ENCODE peak calls at places on chromosomes 4 and X, in seven cellular contexts. Q, R, Y, E, X, L and V are unnamed samples.
A peak's percentile ranks its signal among the peaks of the same experiment; 100 is the strongest.

GRCh38 chr4:136007991-136008390 is 1524.3 kb downstream of the PCDH18 start:
- DNase-seq in Q (no peak), R (no peak), Y (no peak), E (no peak), X (no peak), L (no peak), V (no peak)

GRCh38 chr4:54560513-54560912 is 97.2 kb upstream of the KIT start:
- DNase-seq in Q (no peak), R (no peak), Y (no peak), E (no peak), X (no peak), L (no peak), V (no peak)

GRCh38 chrX:13937370-13938052 is 92.2 kb downstream of the GEMIN8 start:
- DNase-seq in Q (no peak), R (peak; percentile 69), Y (peak; percentile 2), E (no peak), X (no peak), L (no peak), V (no peak)

GRCh38 chr4:57132746-57133142 is 22.6 kb upstream of the IGFBP7 start:
- DNase-seq in Q (no peak), R (no peak), Y (no peak), E (no peak), X (no peak), L (no peak), V (no peak)

GRCh38 chr4:86302242-86302641 is 57.6 kb downstream of the MAPK10 start:
- DNase-seq in Q (no peak), R (no peak), Y (no peak), E (peak; percentile 13), X (peak; percentile 57), L (no peak), V (peak; percentile 2)

GRCh38 chr4:138910914-138911336 is 104.7 kb upstream of the NOCT start:
- DNase-seq in Q (peak; percentile 71), R (peak; percentile 46), Y (no peak), E (peak; percentile 71), X (no peak), L (no peak), V (peak; percentile 42)

GRCh38 chr4:1492636-1493539 is 86.6 kb upstream of the NKX1-1 start:
- DNase-seq in Q (peak; percentile 43), R (no peak), Y (no peak), E (no peak), X (no peak), L (no peak), V (no peak)

GRCh38 chr4:119523399-119523798 is 105.2 kb downstream of the PDE5A start:
- DNase-seq in Q (no peak), R (no peak), Y (no peak), E (no peak), X (no peak), L (no peak), V (no peak)

GRCh38 chr4:1592179-1593037 is 91.7 kb downstream of the FAM53A start:
- DNase-seq in Q (peak; percentile 63), R (no peak), Y (no peak), E (no peak), X (no peak), L (no peak), V (no peak)

GRCh38 chr4:2443061-2443730 is 24.4 kb downstream of the CFAP99 start:
- DNase-seq in Q (no peak), R (no peak), Y (no peak), E (no peak), X (no peak), L (no peak), V (no peak)

GRCh38 chr4:104642521-104642920 is 147.8 kb upstream of the CXXC4 start:
- DNase-seq in Q (no peak), R (no peak), Y (no peak), E (no peak), X (no peak), L (no peak), V (no peak)

GRCh38 chr4:71692963-71693362 is 90.9 kb downstream of the GC start:
- DNase-seq in Q (no peak), R (no peak), Y (no peak), E (no peak), X (no peak), L (no peak), V (no peak)

GRCh38 chrX:42855262-42855661 is 77.3 kb upstream of the PPP1R2C start:
- DNase-seq in Q (no peak), R (no peak), Y (no peak), E (no peak), X (no peak), L (no peak), V (no peak)

GRCh38 chr4:4663028-4663427 is 121.2 kb upstream of the STX18 start:
- DNase-seq in Q (no peak), R (no peak), Y (peak; percentile 54), E (no peak), X (no peak), L (no peak), V (no peak)

GRCh38 chr4:140152760-140153418 is 1.1 kb downstream of the MAML3 start:
- DNase-seq in Q (peak; percentile 84), R (peak; percentile 74), Y (peak; percentile 62), E (peak; percentile 52), X (no peak), L (no peak), V (no peak)

GRCh38 chr4:970854-971520 is 2.4 kb downstream of the DGKQ start:
- DNase-seq in Q (no peak), R (no peak), Y (no peak), E (no peak), X (no peak), L (no peak), V (no peak)

GRCh38 chr4:48909697-48910096 is 3.1 kb upstream of the OCIAD2 start:
- DNase-seq in Q (no peak), R (no peak), Y (peak; percentile 64), E (peak; percentile 15), X (no peak), L (peak; percentile 94), V (peak; percentile 81)

GRCh38 chr4:184648220-184649025 is 824 bp downstream of the CASP3 start:
- DNase-seq in Q (peak; percentile 87), R (peak; percentile 74), Y (peak; percentile 65), E (peak; percentile 57), X (peak; percentile 63), L (no peak), V (no peak)

GRCh38 chr4:55345980-55346850 is at the start of gene SRD5A3:
- DNase-seq in Q (peak; percentile 95), R (peak; percentile 93), Y (peak; percentile 91), E (peak; percentile 95), X (peak; percentile 91), L (no peak), V (no peak)

GRCh38 chrX:153875391-153876111 is 10.4 kb downstream of the L1CAM start:
- DNase-seq in Q (peak; percentile 73), R (peak; percentile 70), Y (peak; percentile 66), E (peak; percentile 73), X (peak; percentile 32), L (no peak), V (no peak)

GRCh38 chr4:82360298-82361177 is 13.3 kb downstream of the HNRNPD start:
- DNase-seq in Q (no peak), R (peak; percentile 57), Y (peak; percentile 57), E (peak; percentile 29), X (no peak), L (no peak), V (no peak)

GRCh38 chr4:70365479-70365878 is 4.9 kb downstream of the SMR3A start:
- DNase-seq in Q (no peak), R (no peak), Y (no peak), E (no peak), X (peak; percentile 14), L (no peak), V (no peak)

GRCh38 chr4:176642472-176642871 is 150.2 kb downstream of the VEGFC start:
- DNase-seq in Q (no peak), R (no peak), Y (peak; percentile 3), E (no peak), X (peak; percentile 34), L (no peak), V (no peak)

DNA sequence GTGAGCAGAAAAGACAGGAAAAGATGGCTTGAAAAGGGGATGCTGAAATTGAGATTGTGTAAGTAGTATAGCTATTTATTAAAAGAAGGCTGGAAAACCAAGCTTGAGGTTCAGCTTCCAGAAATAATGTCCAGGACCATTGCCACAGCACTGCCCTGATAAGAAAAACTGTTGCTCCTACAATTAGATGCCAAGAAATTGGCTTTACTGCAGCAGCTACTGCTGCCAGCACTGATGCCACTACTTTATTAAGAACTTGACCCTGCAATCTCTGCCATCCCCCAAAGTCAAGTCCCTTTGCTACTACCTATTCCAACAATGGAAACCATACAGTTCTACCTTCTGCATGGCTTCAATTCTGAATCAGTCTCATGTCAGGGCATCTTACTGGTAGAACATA is 130.0 kb upstream of the VAMP7 start:
- DNase-seq in Q (no peak), R (no peak), Y (no peak), E (no peak), X (no peak), L (no peak), V (no peak)
- H3K4me3 ChIP-seq in Q (no peak overlapping the region), R (no peak overlapping the region), Y (no peak overlapping the region), E (no peak overlapping the region), X (no peak overlapping the region), L (no peak overlapping the region), V (no peak overlapping the region)

DNA sequence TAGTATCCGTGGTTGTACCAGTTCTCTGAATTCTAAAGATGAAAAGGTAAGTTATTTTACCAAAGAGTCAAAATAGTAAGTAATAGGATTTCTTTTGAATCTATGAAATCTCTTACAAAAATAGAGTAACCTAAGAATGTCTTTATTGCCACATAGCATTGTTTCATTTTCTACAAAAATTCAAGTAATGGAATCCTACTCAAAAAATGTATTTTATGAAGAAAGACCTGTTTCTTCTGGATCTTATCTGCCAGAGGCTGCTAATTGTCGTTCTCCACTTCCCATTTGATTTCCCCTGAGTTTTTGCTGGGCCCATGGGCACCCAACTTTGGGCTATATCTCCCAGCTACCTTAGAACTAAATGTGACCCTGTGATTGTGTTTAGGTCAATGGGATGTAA is 3.2 kb upstream of the OTUD4 start:
- DNase-seq in Q (no peak), R (no peak), Y (no peak), E (no peak), X (no peak), L (no peak), V (no peak)
- TF ChIP-seq CTCF in Q (no peak), R (no peak), Y (no peak), E (no peak), X (no peak), L (no peak), V (no peak)

GRCh38 chrX:45765281-45765680 is 564.6 kb upstream of the DIPK2B start:
- DNase-seq in Q (no peak), R (no peak), Y (no peak), E (no peak), X (no peak), L (no peak), V (no peak)
- H3K4me3 ChIP-seq in Q (peak overlapping the region; percentile 57), R (no peak overlapping the region), Y (peak overlapping the region; percentile 92), E (no peak overlapping the region), X (no peak overlapping the region), L (peak overlapping the region; percentile 65), V (peak overlapping the region; percentile 49)

GRCh38 chrX:136272325-136272724 is 21.1 kb upstream of the MAP7D3 start:
- DNase-seq in Q (no peak), R (no peak), Y (peak; percentile 12), E (no peak), X (no peak), L (no peak), V (no peak)
- TF ChIP-seq CTCF in Q (no peak), R (peak; percentile 25), Y (no peak), E (no peak), X (no peak), L (no peak), V (no peak)